ENCODE peak calls at places on chromosomes 5 and 9, in five cellular contexts. K, B, D, R and H are unnamed samples.

GRCh38 chr5:72106922-72107873 is at the start of gene MAP1B:
- DNase-seq in K (peak; percentile 40), B (peak; percentile 64), D (peak; percentile 46), R (peak; percentile 57), H (peak; percentile 33)

GRCh38 chr9:97632406-97632991 is 669 bp downstream of the TSTD2 start:
- DNase-seq in K (peak; percentile 73), B (peak; percentile 91), D (peak; percentile 73), R (peak; percentile 72), H (peak; percentile 74)

GRCh38 chr9:132670816-132671371 is 630 bp downstream of the GTF3C4 start:
- DNase-seq in K (peak; percentile 31), B (peak; percentile 16), D (no peak), R (peak; percentile 55), H (no peak)

GRCh38 chr5:40607202-40607601 is 72.5 kb upstream of the PTGER4 start:
- DNase-seq in K (no peak), B (no peak), D (no peak), R (no peak), H (no peak)

GRCh38 chr5:62144395-62145022 is 161.5 kb upstream of the KIF2A start:
- DNase-seq in K (no peak), B (peak; percentile 52), D (no peak), R (no peak), H (peak; percentile 37)

GRCh38 chr5:181164076-181164952 is 16.9 kb downstream of the OR2V2 start:
- DNase-seq in K (no peak), B (peak; percentile 31), D (no peak), R (no peak), H (no peak)

GRCh38 chr9:113988951-113989780 is 88.9 kb downstream of the AMBP start:
- DNase-seq in K (peak; percentile 49), B (peak; percentile 85), D (no peak), R (no peak), H (no peak)

GRCh38 chr9:83432104-83432627 is 106.0 kb downstream of the FRMD3 start:
- DNase-seq in K (peak; percentile 96), B (peak; percentile 36), D (no peak), R (peak; percentile 79), H (peak; percentile 93)

GRCh38 chr5:95035891-95036675 is 248.8 kb downstream of the MCTP1 start:
- DNase-seq in K (no peak), B (no peak), D (no peak), R (no peak), H (no peak)

GRCh38 chr9:105290401-105290800 is 46.0 kb downstream of the SLC44A1 start:
- DNase-seq in K (no peak), B (peak; percentile 56), D (no peak), R (no peak), H (no peak)

GRCh38 chr9:38362912-38363588 is 29.5 kb upstream of the ALDH1B1 start:
- DNase-seq in K (peak; percentile 66), B (peak; percentile 88), D (peak; percentile 73), R (no peak), H (no peak)

GRCh38 chr5:144183254-144183889 is 12.7 kb downstream of the KCTD16 start:
- DNase-seq in K (no peak), B (peak; percentile 71), D (no peak), R (no peak), H (no peak)

GRCh38 chr9:38342532-38342931 is 50.0 kb upstream of the ALDH1B1 start:
- DNase-seq in K (no peak), B (no peak), D (no peak), R (no peak), H (no peak)

GRCh38 chr5:153523831-153524230 is 33.4 kb downstream of the GRIA1 start:
- DNase-seq in K (peak; percentile 49), B (peak; percentile 60), D (no peak), R (no peak), H (peak; percentile 47)

GRCh38 chr9:98807070-98807810 is at the start of gene GALNT12:
- DNase-seq in K (peak; percentile 34), B (no peak), D (no peak), R (peak; percentile 77), H (no peak)

GRCh38 chr5:19531374-19531952 is 456.5 kb downstream of the CDH18 start:
- DNase-seq in K (no peak), B (peak; percentile 4), D (peak; percentile 29), R (no peak), H (peak; percentile 51)

GRCh38 chr5:168227001-168227400 is 64.4 kb upstream of the WWC1 start:
- DNase-seq in K (no peak), B (no peak), D (no peak), R (no peak), H (no peak)

GRCh38 chr5:7662289-7662688 is 188.6 kb downstream of the CFAP90 start:
- DNase-seq in K (no peak), B (no peak), D (no peak), R (no peak), H (no peak)

GRCh38 chr9:115116620-115117284 is 1.2 kb downstream of the TNC start:
- DNase-seq in K (no peak), B (no peak), D (no peak), R (no peak), H (no peak)